ENCODE peak calls at places on chromosome 17, in four cellular contexts. One of them, this sample, is unnamed.
A peak's percentile ranks its signal among the peaks of the same experiment; 100 is the strongest.

GRCh38 chr17:7440113-7440822 is 956 bp downstream of the FGF11 start:
- DNase-seq in GM12878: no peak
- DNase-seq in H1: peak; percentile 90
- DNase-seq in K562: peak; percentile 19
- DNase-seq in this sample: peak; percentile 79

GRCh38 chr17:82350182-82351030 is 8.6 kb upstream of the TEX19 start:
- DNase-seq in GM12878: no peak
- DNase-seq in H1: no peak
- DNase-seq in K562: no peak
- DNase-seq in this sample: peak; percentile 56

GRCh38 chr17:50774225-50774803 is 7.0 kb upstream of the ANKRD40CL start:
- DNase-seq in GM12878: no peak
- DNase-seq in H1: no peak
- DNase-seq in K562: no peak
- DNase-seq in this sample: peak; percentile 53

GRCh38 chr17:81551458-81552243 is 502 bp downstream of the FAAP100 start:
- DNase-seq in GM12878: no peak
- DNase-seq in H1: no peak
- DNase-seq in K562: peak; percentile 77
- DNase-seq in this sample: peak; percentile 40

GRCh38 chr17:31466096-31466495 is 74.6 kb downstream of the RAB11FIP4 start:
- DNase-seq in GM12878: no peak
- DNase-seq in H1: no peak
- DNase-seq in K562: no peak
- DNase-seq in this sample: no peak

GRCh38 chr17:49442051-49442450 is 27.4 kb upstream of the PHB1 start:
- DNase-seq in GM12878: no peak
- DNase-seq in H1: no peak
- DNase-seq in K562: no peak
- DNase-seq in this sample: no peak

GRCh38 chr17:81204578-81204977 is 18.2 kb downstream of the CEP131 start:
- DNase-seq in GM12878: no peak
- DNase-seq in H1: no peak
- DNase-seq in K562: no peak
- DNase-seq in this sample: no peak

GRCh38 chr17:63191610-63192009 is 225.6 kb downstream of the TANC2 start:
- DNase-seq in GM12878: no peak
- DNase-seq in H1: no peak
- DNase-seq in K562: no peak
- DNase-seq in this sample: no peak

GRCh38 chr17:27959382-27959709 is 66.2 kb upstream of the LYRM9 start:
- DNase-seq in GM12878: no peak
- DNase-seq in H1: no peak
- DNase-seq in K562: no peak
- DNase-seq in this sample: peak; percentile 27

GRCh38 chr17:62206550-62206949 is 141.5 kb upstream of the MED13 start:
- DNase-seq in GM12878: no peak
- DNase-seq in H1: no peak
- DNase-seq in K562: no peak
- DNase-seq in this sample: no peak

GRCh38 chr17:17749025-17749772 is 67.9 kb downstream of the RAI1 start:
- DNase-seq in GM12878: no peak
- DNase-seq in H1: peak; percentile 65
- DNase-seq in K562: no peak
- DNase-seq in this sample: peak; percentile 64

GRCh38 chr17:75364078-75364477 is 41.4 kb downstream of the GRB2 start:
- DNase-seq in GM12878: no peak
- DNase-seq in H1: no peak
- DNase-seq in K562: no peak
- DNase-seq in this sample: no peak

GRCh38 chr17:58277726-58278595 is 2.8 kb downstream of the MPO start:
- DNase-seq in GM12878: no peak
- DNase-seq in H1: no peak
- DNase-seq in K562: peak; percentile 4
- DNase-seq in this sample: no peak

GRCh38 chr17:63840591-63841349 is 1.7 kb downstream of the SMARCD2 start:
- DNase-seq in GM12878: no peak
- DNase-seq in H1: no peak
- DNase-seq in K562: no peak
- DNase-seq in this sample: no peak

GRCh38 chr17:65121368-65121767 is 15.8 kb upstream of the RGS9 start:
- DNase-seq in GM12878: no peak
- DNase-seq in H1: no peak
- DNase-seq in K562: no peak
- DNase-seq in this sample: no peak
- H3K27ac ChIP-seq in GM12878: no peak overlapping the region
- H3K27ac ChIP-seq in H1: no peak overlapping the region
- H3K27ac ChIP-seq in K562: no peak overlapping the region
- H3K27ac ChIP-seq in this sample: no peak overlapping the region

DNA sequence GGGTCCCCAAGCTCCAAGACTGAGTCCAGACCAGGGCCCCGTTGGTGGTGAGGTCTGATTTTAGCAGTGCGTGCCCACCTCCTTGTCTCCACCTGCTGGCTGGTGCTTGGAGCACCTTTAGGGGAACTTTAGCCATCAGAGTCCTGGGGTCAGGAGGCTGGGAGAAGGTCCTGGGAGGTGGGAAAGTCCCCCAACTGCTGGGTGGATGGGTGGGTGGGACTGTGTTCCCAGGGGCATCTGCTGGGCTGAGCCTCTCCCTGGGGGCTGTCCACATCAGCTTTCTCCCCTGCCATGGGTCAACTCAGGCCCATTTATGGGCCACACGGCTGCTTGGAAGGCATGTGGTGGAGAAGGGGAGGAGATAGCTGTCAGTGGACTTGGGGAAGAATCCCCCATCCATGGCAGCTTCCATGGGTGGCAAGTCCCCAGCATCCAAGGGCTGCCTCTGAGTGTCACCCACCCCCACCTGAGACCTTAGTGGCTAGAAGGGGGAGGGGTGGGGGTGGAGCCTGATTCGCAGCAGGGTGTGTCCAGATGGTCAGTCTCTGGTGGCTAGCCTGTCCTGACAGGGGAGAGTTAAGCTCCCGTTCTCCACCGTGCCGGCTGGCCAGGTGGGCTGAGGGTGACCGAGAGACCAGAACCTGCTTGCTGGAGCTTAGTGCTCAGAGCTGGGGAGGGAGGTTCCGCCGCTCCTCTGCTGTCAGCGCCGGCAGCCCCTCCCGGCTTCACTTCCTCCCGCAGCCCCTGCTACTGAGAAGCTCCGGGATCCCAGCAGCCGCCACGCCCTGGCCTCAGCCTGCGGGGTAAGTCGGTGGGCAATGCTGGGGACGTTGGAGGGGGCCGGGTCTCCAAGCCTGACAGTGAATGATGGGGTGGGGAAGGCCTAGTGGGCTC is at the start of gene TRPV2:
- DNase-seq in GM12878: peak; percentile 60
- DNase-seq in H1: peak; percentile 73
- DNase-seq in K562: peak; percentile 71
- DNase-seq in this sample: peak; percentile 80
- H2AFZ ChIP-seq in GM12878: peak within 1 kb of the TSS; percentile 62
- H2AFZ ChIP-seq in H1: no peak within 1 kb of the TSS
- H2AFZ ChIP-seq in K562: peak within 1 kb of the TSS; percentile 84
- H2AFZ ChIP-seq in this sample: peak within 1 kb of the TSS; percentile 91

DNA sequence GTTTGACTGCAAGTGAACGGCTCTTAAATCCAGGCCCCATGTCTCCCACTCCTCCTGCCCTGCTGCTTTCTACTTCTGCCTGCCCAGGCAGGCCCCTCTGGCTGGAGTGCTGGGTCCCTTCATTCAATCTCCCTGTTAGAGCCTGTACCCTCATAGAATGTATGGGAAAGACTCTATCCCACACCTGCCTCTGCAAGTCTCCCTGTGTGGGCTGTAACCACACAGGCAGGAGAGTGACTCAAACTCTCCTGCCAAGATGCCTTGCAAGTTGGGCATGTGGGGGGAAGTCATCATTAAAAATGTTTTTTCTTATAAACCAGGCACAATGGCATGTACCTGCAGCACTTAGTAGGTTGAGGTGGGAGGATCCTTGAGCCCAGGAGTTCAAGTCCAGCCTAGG is 77.5 kb downstream of the PLXDC1 start:
- DNase-seq in GM12878: no peak
- DNase-seq in H1: no peak
- DNase-seq in K562: no peak
- DNase-seq in this sample: no peak
- TF ChIP-seq CREB1 in GM12878: no peak
- TF ChIP-seq CREB1 in H1: no peak
- TF ChIP-seq CREB1 in K562: no peak
- TF ChIP-seq CREB1 in this sample: no peak

DNA sequence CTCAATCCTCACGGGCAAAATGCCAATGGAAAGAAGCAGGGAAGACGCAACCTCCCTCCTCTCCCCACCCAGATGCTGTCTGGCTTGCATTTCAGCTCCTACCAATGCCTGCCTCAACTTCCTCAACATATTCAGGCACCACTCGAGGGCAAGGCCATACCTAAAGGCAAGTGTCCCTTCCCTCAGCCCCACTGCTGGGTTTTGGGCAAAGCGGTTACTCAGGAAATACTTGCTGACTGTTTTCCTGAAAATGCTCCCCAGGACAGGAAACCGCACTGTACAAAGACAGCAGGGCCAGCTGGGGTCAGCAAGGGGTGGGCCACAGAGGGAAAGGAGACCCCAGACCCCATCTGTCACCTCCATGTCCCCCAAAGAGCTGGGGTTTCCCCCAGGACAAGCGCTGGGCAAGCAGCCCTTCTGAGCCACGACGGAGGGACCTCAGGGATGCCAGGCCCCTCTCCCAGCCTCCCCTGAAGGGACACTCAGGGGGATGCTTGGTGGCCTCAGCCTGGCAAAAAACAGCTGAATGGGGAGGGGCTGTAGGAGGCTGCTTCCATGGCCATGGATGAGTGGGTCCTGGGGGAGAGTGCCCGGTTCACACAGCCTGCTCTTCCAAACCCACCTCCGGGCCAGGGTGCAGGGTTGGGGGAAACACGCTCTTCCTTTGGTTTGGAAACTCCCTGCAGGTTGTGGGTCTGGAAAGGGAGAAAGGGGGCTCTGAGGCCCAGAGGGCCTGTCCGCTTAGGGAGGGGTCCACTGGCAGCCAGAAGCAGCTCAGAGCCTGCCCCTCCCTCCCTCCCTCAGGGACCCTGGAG is 47.9 kb upstream of the DOC2B start:
- DNase-seq in GM12878: no peak
- DNase-seq in H1: no peak
- DNase-seq in K562: no peak
- DNase-seq in this sample: no peak
- H3K27ac ChIP-seq in GM12878: no peak overlapping the region
- H3K27ac ChIP-seq in H1: no peak overlapping the region
- H3K27ac ChIP-seq in K562: no peak overlapping the region
- H3K27ac ChIP-seq in this sample: no peak overlapping the region

DNA sequence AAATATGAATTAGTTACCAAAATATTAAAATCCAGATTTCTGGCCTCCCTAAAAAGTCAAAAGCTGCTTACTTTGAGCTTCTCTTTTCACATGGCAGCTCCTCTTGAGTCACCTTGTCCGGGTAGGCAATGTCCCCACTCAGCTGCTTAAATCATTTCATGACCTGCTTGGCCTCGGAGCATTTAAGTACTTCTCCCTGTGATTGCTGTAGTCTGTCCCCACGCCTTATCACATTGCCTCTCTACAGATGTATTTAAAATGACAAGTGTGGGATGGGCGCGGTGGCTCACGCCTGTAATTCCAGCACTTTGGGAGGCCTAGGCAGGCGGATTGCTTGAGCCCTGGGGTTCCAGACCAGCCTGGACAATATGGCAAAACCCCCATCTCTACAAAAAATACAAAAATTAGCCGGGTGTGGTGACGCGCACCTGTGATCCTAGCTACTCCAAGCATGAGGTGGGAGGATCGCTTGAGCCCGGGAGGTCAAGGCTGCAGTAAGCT is 1.2 kb upstream of the GJC1 start:
- DNase-seq in GM12878: no peak
- DNase-seq in H1: no peak
- DNase-seq in K562: no peak
- DNase-seq in this sample: peak; percentile 31
- H2AFZ ChIP-seq in GM12878: no peak overlapping the region
- H2AFZ ChIP-seq in H1: no peak overlapping the region
- H2AFZ ChIP-seq in K562: no peak overlapping the region
- H2AFZ ChIP-seq in this sample: no peak overlapping the region

This sample was measured in GM23338.